ENCODE peak calls at places on chromosomes 3 and 15, in nine cellular contexts. Q, E, C, Z, N, B, R, G and F are unnamed samples.

GRCh38 chr3:62832569-62832968 is 42.6 kb downstream of the CADPS start:
- DNase-seq in Q (no peak), E (no peak), N (no peak), R (no peak), Z (no peak), B (no peak), C (no peak), G (no peak), F (no peak)

GRCh38 chr3:112086857-112087524 is 802 bp downstream of the C3orf52 start:
- DNase-seq in G (no peak), R (no peak), E (peak), N (no peak), Z (no peak), Q (no peak), B (no peak), C (no peak), F (no peak)

GRCh38 chr3:144085964-144086363 is 114.3 kb downstream of the DIPK2A start:
- DNase-seq in C (no peak), Q (no peak), N (no peak), B (no peak), E (peak), G (no peak), Z (no peak), R (no peak), F (no peak)

GRCh38 chr3:14641346-14641745 is 10.2 kb upstream of the CCDC174 start:
- DNase-seq in G (no peak), N (no peak), R (no peak), B (no peak), E (no peak), Q (no peak), Z (no peak), C (peak), F (no peak)

GRCh38 chr15:77111813-77112212 is 40.9 kb upstream of the TSPAN3 start:
- DNase-seq in C (no peak), E (no peak), R (no peak), N (no peak), G (no peak), Q (no peak), B (no peak), Z (no peak), F (no peak)

GRCh38 chr15:34271493-34271892 is 46.7 kb downstream of the EMC4 start:
- DNase-seq in R (no peak), B (no peak), Q (no peak), C (no peak), G (no peak), N (peak), Z (no peak), E (peak), F (no peak)

GRCh38 chr15:63372018-63372705 is 9.5 kb downstream of the CA12 start:
- DNase-seq in E (peak), G (no peak), N (no peak), Z (peak), Q (no peak), R (no peak), B (peak), C (no peak), F (no peak)

GRCh38 chr15:47820047-47820779 is 102.9 kb downstream of the SEMA6D start:
- DNase-seq in Q (no peak), B (no peak), Z (no peak), N (no peak), G (no peak), C (no peak), E (no peak), R (no peak), F (peak)

GRCh38 chr3:32510075-32510724 is 7.5 kb upstream of the CMTM6 start:
- DNase-seq in G (peak), C (no peak), E (peak), Z (peak), B (peak), Q (peak), R (peak), N (peak), F (peak)

GRCh38 chr3:7498722-7499121 is 637.8 kb downstream of the GRM7 start:
- DNase-seq in C (no peak), Q (no peak), N (no peak), B (no peak), E (no peak), G (no peak), R (no peak), Z (no peak), F (no peak)

GRCh38 chr3:14243782-14244181 is 65.2 kb downstream of the LSM3 start:
- DNase-seq in C (peak), Q (no peak), N (no peak), E (no peak), B (no peak), R (no peak), G (no peak), Z (peak), F (no peak)

GRCh38 chr15:41411031-41411430 is 5.9 kb upstream of the RTF1 start:
- DNase-seq in C (no peak), N (no peak), Z (no peak), B (no peak), Q (no peak), G (no peak), R (no peak), E (no peak), F (no peak)

GRCh38 chr15:83200162-83200561 is 7.5 kb downstream of the HDGFL3 start:
- DNase-seq in E (no peak), N (no peak), Q (no peak), C (no peak), Z (no peak), B (no peak), R (no peak), G (no peak), F (no peak)

GRCh38 chr3:145094355-145094941 is 1066.5 kb downstream of the PLOD2 start:
- DNase-seq in Q (no peak), R (no peak), Z (no peak), C (no peak), B (no peak), E (peak), G (no peak), N (no peak), F (no peak)

GRCh38 chr3:160132226-160132625 is 93.0 kb upstream of the C3orf80 start:
- DNase-seq in N (no peak), C (no peak), Z (peak), Q (no peak), E (no peak), B (no peak), R (no peak), G (no peak), F (no peak)

GRCh38 chr15:57245130-57245529 is 131.2 kb upstream of the CGNL1 start:
- DNase-seq in Z (no peak), E (no peak), G (no peak), N (no peak), B (no peak), R (no peak), Q (no peak), C (no peak), F (no peak)

GRCh38 chr3:45706133-45706808 is 17.1 kb downstream of the SACM1L start:
- DNase-seq in Q (no peak), G (no peak), B (no peak), N (no peak), Z (no peak), C (no peak), R (no peak), E (no peak), F (no peak)

GRCh38 chr3:186514296-186515002 is 29.7 kb downstream of the CRYGS start:
- DNase-seq in B (no peak), N (no peak), E (peak), R (no peak), C (no peak), Q (no peak), G (no peak), Z (no peak), F (no peak)

GRCh38 chr3:177335728-177336127 is 138.4 kb upstream of the TBL1XR1 start:
- DNase-seq in N (no peak), G (no peak), E (no peak), C (no peak), Z (no peak), Q (no peak), R (no peak), B (no peak), F (no peak)

GRCh38 chr15:77815015-77815414 is 182.3 kb upstream of the LINGO1 start:
- DNase-seq in G (no peak), Z (no peak), E (no peak), R (no peak), B (no peak), Q (no peak), N (no peak), C (no peak), F (no peak)

GRCh38 chr3:10300087-10300486 is 7.3 kb upstream of the GHRL start:
- DNase-seq in C (no peak), B (no peak), Z (no peak), E (no peak), Q (no peak), R (no peak), N (no peak), G (no peak), F (no peak)

GRCh38 chr3:82208002-82208710 is 446.7 kb upstream of the GBE1 start:
- DNase-seq in R (no peak), N (no peak), G (no peak), Q (no peak), Z (no peak), C (no peak), E (no peak), B (no peak), F (no peak)

GRCh38 chr3:126396536-126396935 is 1.8 kb downstream of the CFAP100 start:
- DNase-seq in Z (no peak), C (peak), Q (no peak), G (no peak), B (peak), R (no peak), E (no peak), N (no peak), F (no peak)

GRCh38 chr3:65907232-65908130 is 131.2 kb downstream of the MAGI1 start:
- DNase-seq in N (no peak), Q (no peak), R (no peak), C (no peak), E (no peak), Z (no peak), G (no peak), B (no peak), F (no peak)

GRCh38 chr15:84108725-84109124 is 126.8 kb upstream of the GOLGA6L4 start:
- DNase-seq in Q (no peak), G (no peak), C (no peak), E (peak), R (no peak), N (no peak), B (no peak), Z (no peak), F (no peak)

GRCh38 chr3:195065142-195065863 is 205.7 kb downstream of the XXYLT1 start:
- DNase-seq in C (no peak), B (peak), N (no peak), E (no peak), Q (no peak), R (no peak), Z (no peak), G (no peak), F (no peak)
- H3K27ac ChIP-seq in C (no peak), B (peak), N (no peak), E (no peak), Q (no peak), R (no peak), Z (no peak), G (no peak), F (no peak)

DNA sequence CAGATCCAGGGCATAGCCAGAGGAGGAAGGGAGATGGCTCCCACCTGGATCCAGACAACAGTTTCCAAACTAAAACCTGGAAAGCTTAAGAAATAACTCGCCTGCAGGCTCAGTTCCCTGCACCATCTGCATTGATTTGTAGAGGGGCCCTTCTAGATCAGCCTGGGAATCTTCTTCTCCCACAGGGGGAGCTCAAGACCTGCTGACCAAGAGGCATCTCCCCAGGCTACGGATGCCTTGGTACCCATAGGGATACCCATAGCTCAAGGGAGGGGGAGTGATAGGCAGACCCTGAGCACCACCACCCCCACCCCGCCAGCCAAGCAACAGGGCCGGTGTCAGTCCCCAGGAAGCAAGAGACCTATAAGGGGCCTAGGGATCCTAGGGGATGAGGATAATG is 28.0 kb upstream of the DCLK3 start:
- DNase-seq in Q (no peak), Z (no peak), B (no peak), C (no peak), G (no peak), E (peak), N (peak), R (peak), F (no peak)
- TF ChIP-seq EP300 in Q (no peak), Z (no peak), B (no peak), C (no peak), G (no peak), E (no peak), N (no peak), R (no peak), F (no peak)

DNA sequence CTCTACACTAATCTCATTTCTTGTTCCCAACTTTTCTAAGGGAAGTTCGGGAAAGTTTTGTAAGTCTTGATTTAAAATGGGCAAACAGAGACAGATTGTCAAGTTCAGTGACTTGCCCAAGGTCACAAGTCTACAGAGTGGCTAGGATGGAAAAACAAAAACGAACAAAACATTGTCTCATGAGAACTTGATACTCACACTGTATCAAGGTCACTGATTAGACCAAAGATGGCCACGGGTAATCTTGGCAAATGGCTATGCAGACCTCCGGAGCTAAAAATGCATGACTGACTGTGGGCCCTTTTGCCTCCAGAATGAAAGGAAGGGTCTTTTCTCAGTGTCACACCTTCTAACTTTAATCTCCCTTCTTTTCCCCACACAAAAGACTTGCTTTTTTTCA is 460.9 kb downstream of the FOXP1 start:
- DNase-seq in Q (no peak), C (no peak), E (no peak), N (no peak), Z (no peak), G (no peak), B (no peak), R (no peak), F (no peak)
- H3K27ac ChIP-seq in Q (no peak), C (no peak), E (no peak), N (no peak), Z (no peak), G (no peak), B (peak), R (no peak), F (no peak)

GRCh38 chr3:71753716-71754609 is at the start of gene GPR27:
- DNase-seq in N (no peak), Z (no peak), G (no peak), C (no peak), Q (no peak), R (peak), E (peak), B (no peak), F (peak)
- TF ChIP-seq EP300 in N (no peak), Z (no peak), G (no peak), C (no peak), Q (no peak), R (no peak), E (no peak), B (no peak), F (no peak)

GRCh38 chr3:170424879-170425278 is 6.2 kb downstream of the CLDN11 start:
- DNase-seq in G (no peak), C (no peak), B (no peak), N (no peak), Z (no peak), Q (no peak), R (no peak), E (no peak), F (no peak)
- H3K27ac ChIP-seq in G (no peak), C (no peak), B (no peak), N (peak), Z (peak), Q (no peak), R (no peak), E (no peak), F (no peak)